ENCODE peak calls at places on chromosomes 3 and 15, in nine cellular contexts. One of them, this sample, is unnamed.
A peak's percentile ranks its signal among the peaks of the same experiment; 100 is the strongest.

GRCh38 chr15:101489236-101489632 is 273 bp downstream of the PCSK6 start:
- DNase-seq in sigmoid colon: no peak
- DNase-seq in NCI-H1105 treated with DMSO at 0.1 percent for 48 hours: peak; percentile 32
- DNase-seq in HTR-8/SVneo: no peak
- DNase-seq in foreskin fibroblast: peak; percentile 26
- DNase-seq in Caki2: peak; percentile 14
- DNase-seq in GM12864: no peak
- DNase-seq in T-helper 9 cell: no peak
- DNase-seq in GM12865: peak; percentile 13
- DNase-seq in this sample: no peak

GRCh38 chr3:55571913-55572312 is 84.8 kb upstream of the WNT5A start:
- DNase-seq in sigmoid colon: peak; percentile 75
- DNase-seq in NCI-H1105 treated with DMSO at 0.1 percent for 48 hours: no peak
- DNase-seq in HTR-8/SVneo: no peak
- DNase-seq in foreskin fibroblast: no peak
- DNase-seq in Caki2: no peak
- DNase-seq in GM12864: no peak
- DNase-seq in T-helper 9 cell: no peak
- DNase-seq in GM12865: no peak
- DNase-seq in this sample: no peak

GRCh38 chr15:82532383-82532990 is 7.8 kb downstream of the RPS17 start:
- DNase-seq in sigmoid colon: no peak
- DNase-seq in NCI-H1105 treated with DMSO at 0.1 percent for 48 hours: no peak
- DNase-seq in HTR-8/SVneo: no peak
- DNase-seq in foreskin fibroblast: no peak
- DNase-seq in Caki2: no peak
- DNase-seq in GM12864: no peak
- DNase-seq in T-helper 9 cell: no peak
- DNase-seq in GM12865: no peak
- DNase-seq in this sample: no peak

GRCh38 chr3:175713263-175713662 is 854.1 kb downstream of the NAALADL2 start:
- DNase-seq in sigmoid colon: no peak
- DNase-seq in NCI-H1105 treated with DMSO at 0.1 percent for 48 hours: no peak
- DNase-seq in HTR-8/SVneo: no peak
- DNase-seq in foreskin fibroblast: no peak
- DNase-seq in Caki2: no peak
- DNase-seq in GM12864: no peak
- DNase-seq in T-helper 9 cell: no peak
- DNase-seq in GM12865: no peak
- DNase-seq in this sample: no peak

GRCh38 chr3:18062289-18063025 is 320.0 kb upstream of the TBC1D5 start:
- DNase-seq in sigmoid colon: no peak
- DNase-seq in NCI-H1105 treated with DMSO at 0.1 percent for 48 hours: no peak
- DNase-seq in HTR-8/SVneo: no peak
- DNase-seq in foreskin fibroblast: peak; percentile 82
- DNase-seq in Caki2: no peak
- DNase-seq in GM12864: no peak
- DNase-seq in T-helper 9 cell: no peak
- DNase-seq in GM12865: no peak
- DNase-seq in this sample: peak; percentile 34

GRCh38 chr15:90221251-90221900 is 12.4 kb downstream of the CIB1 start:
- DNase-seq in sigmoid colon: peak; percentile 93
- DNase-seq in NCI-H1105 treated with DMSO at 0.1 percent for 48 hours: peak; percentile 40
- DNase-seq in HTR-8/SVneo: peak; percentile 80
- DNase-seq in foreskin fibroblast: peak; percentile 92
- DNase-seq in Caki2: peak; percentile 51
- DNase-seq in GM12864: no peak
- DNase-seq in T-helper 9 cell: no peak
- DNase-seq in GM12865: peak; percentile 71
- DNase-seq in this sample: peak; percentile 64

GRCh38 chr3:188165596-188165995 is 11.6 kb downstream of the LPP start:
- DNase-seq in sigmoid colon: no peak
- DNase-seq in NCI-H1105 treated with DMSO at 0.1 percent for 48 hours: no peak
- DNase-seq in HTR-8/SVneo: no peak
- DNase-seq in foreskin fibroblast: no peak
- DNase-seq in Caki2: peak; percentile 66
- DNase-seq in GM12864: no peak
- DNase-seq in T-helper 9 cell: no peak
- DNase-seq in GM12865: no peak
- DNase-seq in this sample: no peak

GRCh38 chr15:58551764-58552504 is 120.1 kb downstream of the LIPC start:
- DNase-seq in sigmoid colon: no peak
- DNase-seq in NCI-H1105 treated with DMSO at 0.1 percent for 48 hours: no peak
- DNase-seq in HTR-8/SVneo: peak; percentile 36
- DNase-seq in foreskin fibroblast: peak; percentile 91
- DNase-seq in Caki2: no peak
- DNase-seq in GM12864: no peak
- DNase-seq in T-helper 9 cell: no peak
- DNase-seq in GM12865: peak; percentile 21
- DNase-seq in this sample: peak; percentile 85

GRCh38 chr3:41026394-41027177 is 172.7 kb upstream of the CTNNB1 start:
- DNase-seq in sigmoid colon: peak; percentile 82
- DNase-seq in NCI-H1105 treated with DMSO at 0.1 percent for 48 hours: no peak
- DNase-seq in HTR-8/SVneo: peak; percentile 33
- DNase-seq in foreskin fibroblast: no peak
- DNase-seq in Caki2: no peak
- DNase-seq in GM12864: no peak
- DNase-seq in T-helper 9 cell: no peak
- DNase-seq in GM12865: no peak
- DNase-seq in this sample: no peak